ENCODE peak calls at places on chromosomes 12 and 14, in seven cellular contexts. K is cardiac muscle cell, G is Peyer's patch, Q is thoracic aorta, B is stomach, I is fibroblast of lung, Y is psoas muscle. F is an unnamed sample.

GRCh38 chr14:93239869-93240677 is 33.0 kb downstream of the UBR7 start:
- DNase-seq in B (no peak), Y (no peak), Q (no peak), K (peak; percentile 39), G (no peak), I (peak; percentile 79), F (peak; percentile 68)

GRCh38 chr12:45232771-45233372 is 17.0 kb downstream of the ANO6 start:
- DNase-seq in Y (peak; percentile 37), K (peak; percentile 89), Q (peak; percentile 51), B (peak; percentile 27), G (no peak), I (peak; percentile 99), F (peak; percentile 98)

GRCh38 chr14:81125536-81125935 is 95.2 kb downstream of the GTF2A1 start:
- DNase-seq in Y (no peak), G (peak; percentile 49), Q (no peak), B (no peak), K (no peak), I (no peak), F (no peak)

GRCh38 chr12:126912111-126912510 is 1354.9 kb upstream of the TMEM132C start:
- DNase-seq in Y (no peak), K (no peak), B (no peak), G (no peak), I (no peak), Q (no peak), F (no peak)

GRCh38 chr12:1918875-1919236 is 404 bp upstream of the CACNA2D4 start:
- DNase-seq in Y (no peak), G (peak; percentile 45), I (no peak), K (no peak), Q (no peak), B (peak; percentile 21), F (no peak)

GRCh38 chr14:76929927-76930326 is 98.6 kb downstream of the IRF2BPL start:
- DNase-seq in K (no peak), Y (no peak), Q (no peak), B (no peak), G (peak; percentile 75), I (no peak), F (peak; percentile 94)

GRCh38 chr14:89773644-89774316 is 180.8 kb downstream of the EFCAB11 start:
- DNase-seq in B (peak; percentile 80), G (peak; percentile 84), Q (no peak), K (peak; percentile 41), Y (peak; percentile 58), I (peak; percentile 76), F (peak; percentile 18)

GRCh38 chr14:90788031-90788430 is 28.2 kb downstream of the TTC7B start:
- DNase-seq in K (no peak), Y (no peak), I (no peak), B (no peak), G (peak; percentile 50), Q (no peak), F (no peak)

GRCh38 chr12:47736877-47737676 is 11.8 kb upstream of the ENDOU start:
- DNase-seq in Q (peak; percentile 82), G (peak; percentile 71), I (peak; percentile 31), Y (peak; percentile 84), B (peak; percentile 88), K (peak; percentile 86), F (no peak)

GRCh38 chr12:15971211-15971610 is 60.1 kb downstream of the DERA start:
- DNase-seq in G (no peak), I (peak; percentile 67), K (no peak), Y (no peak), B (no peak), Q (no peak), F (no peak)

GRCh38 chr14:30582376-30582775 is 23.4 kb downstream of the G2E3 start:
- DNase-seq in Q (no peak), B (no peak), G (no peak), I (no peak), K (no peak), Y (no peak), F (no peak)

GRCh38 chr12:62900686-62901272 is 34.2 kb downstream of the PPM1H start:
- DNase-seq in K (no peak), B (no peak), G (no peak), I (no peak), Y (no peak), Q (no peak), F (no peak)

GRCh38 chr14:91400696-91401095 is 16.9 kb downstream of the CCDC88C start:
- DNase-seq in B (no peak), G (no peak), Q (no peak), Y (no peak), I (peak; percentile 36), K (peak; percentile 20), F (no peak)

GRCh38 chr12:30989754-30990153 is 63.2 kb downstream of the TSPAN11 start:
- DNase-seq in G (peak; percentile 49), I (peak; percentile 3), B (no peak), Y (no peak), Q (no peak), K (no peak), F (no peak)

GRCh38 chr12:11941601-11942360 is 129.0 kb upstream of the BCL2L14 start:
- DNase-seq in Y (no peak), I (peak; percentile 98), B (peak; percentile 50), K (peak; percentile 84), Q (no peak), G (no peak), F (peak; percentile 92)

GRCh38 chr12:15719230-15719629 is 70.0 kb downstream of the EPS8 start:
- DNase-seq in B (no peak), Q (no peak), K (no peak), I (no peak), Y (no peak), G (no peak), F (no peak)

DNA sequence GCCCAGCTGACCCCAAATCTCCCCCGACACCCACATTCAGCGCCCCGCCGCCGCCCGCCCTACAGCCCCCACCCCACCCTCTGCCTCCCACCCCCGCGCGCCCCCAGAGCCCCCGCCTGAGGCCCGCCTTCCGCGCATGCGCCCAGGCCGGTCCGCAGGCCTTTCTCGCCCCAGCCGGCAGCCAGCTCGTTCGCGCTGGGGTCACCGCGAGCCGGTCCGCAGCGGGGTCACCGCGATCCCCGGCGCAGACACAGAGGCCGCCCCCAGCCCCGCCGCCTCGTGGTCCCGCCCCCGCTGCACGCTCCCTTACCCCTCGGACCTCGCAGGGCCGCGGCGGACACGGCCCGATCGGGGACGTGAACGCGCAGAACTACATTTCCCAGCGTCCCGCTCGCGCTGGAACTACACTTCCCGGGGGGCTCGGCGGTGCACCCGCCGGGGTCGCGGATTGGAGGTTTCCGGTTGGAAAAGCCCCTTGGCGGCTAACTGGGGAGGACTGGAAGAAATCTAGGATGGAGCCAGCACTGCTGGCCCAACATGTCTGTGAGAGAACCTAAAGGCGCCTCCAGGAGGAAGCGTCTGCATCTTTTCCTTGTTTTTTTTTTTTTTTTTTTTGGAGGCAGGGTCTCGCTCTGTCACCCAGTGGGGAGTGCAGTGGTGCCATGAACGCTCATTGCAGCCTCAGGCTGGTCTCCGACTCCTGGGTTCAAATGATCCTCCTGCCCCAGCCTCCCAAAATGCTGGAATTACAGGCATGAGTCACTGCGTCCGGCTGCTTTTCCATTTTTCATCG is at the start of gene ZNF605:
- DNase-seq in K (peak; percentile 94), G (peak; percentile 91), B (peak; percentile 87), Y (peak; percentile 91), I (peak; percentile 90), Q (peak; percentile 53), F (peak; percentile 72)
- H3K27ac ChIP-seq in K (peak within 1 kb of the TSS; percentile 99), G (peak within 1 kb of the TSS; percentile 83), B (peak within 1 kb of the TSS; percentile 92), Y (peak within 1 kb of the TSS; percentile 88), I (peak within 1 kb of the TSS; percentile 72), Q (peak within 1 kb of the TSS; percentile 82), F (peak within 1 kb of the TSS; percentile 81)

GRCh38 chr14:21985081-21985480 is 311.5 kb upstream of the OR4E1 start:
- DNase-seq in B (no peak), G (no peak), I (no peak), Y (no peak), Q (no peak), K (no peak), F (no peak)
- H3K4me1 ChIP-seq in B (no peaks in the 10 kb centered on the region), G (no peaks in the 10 kb centered on the region), I (no peaks in the 10 kb centered on the region), Y (no peaks in the 10 kb centered on the region), Q (no peaks in the 10 kb centered on the region), K (peaks cover 11% of the 10 kb centered on the region), F (no peaks in the 10 kb centered on the region)

DNA sequence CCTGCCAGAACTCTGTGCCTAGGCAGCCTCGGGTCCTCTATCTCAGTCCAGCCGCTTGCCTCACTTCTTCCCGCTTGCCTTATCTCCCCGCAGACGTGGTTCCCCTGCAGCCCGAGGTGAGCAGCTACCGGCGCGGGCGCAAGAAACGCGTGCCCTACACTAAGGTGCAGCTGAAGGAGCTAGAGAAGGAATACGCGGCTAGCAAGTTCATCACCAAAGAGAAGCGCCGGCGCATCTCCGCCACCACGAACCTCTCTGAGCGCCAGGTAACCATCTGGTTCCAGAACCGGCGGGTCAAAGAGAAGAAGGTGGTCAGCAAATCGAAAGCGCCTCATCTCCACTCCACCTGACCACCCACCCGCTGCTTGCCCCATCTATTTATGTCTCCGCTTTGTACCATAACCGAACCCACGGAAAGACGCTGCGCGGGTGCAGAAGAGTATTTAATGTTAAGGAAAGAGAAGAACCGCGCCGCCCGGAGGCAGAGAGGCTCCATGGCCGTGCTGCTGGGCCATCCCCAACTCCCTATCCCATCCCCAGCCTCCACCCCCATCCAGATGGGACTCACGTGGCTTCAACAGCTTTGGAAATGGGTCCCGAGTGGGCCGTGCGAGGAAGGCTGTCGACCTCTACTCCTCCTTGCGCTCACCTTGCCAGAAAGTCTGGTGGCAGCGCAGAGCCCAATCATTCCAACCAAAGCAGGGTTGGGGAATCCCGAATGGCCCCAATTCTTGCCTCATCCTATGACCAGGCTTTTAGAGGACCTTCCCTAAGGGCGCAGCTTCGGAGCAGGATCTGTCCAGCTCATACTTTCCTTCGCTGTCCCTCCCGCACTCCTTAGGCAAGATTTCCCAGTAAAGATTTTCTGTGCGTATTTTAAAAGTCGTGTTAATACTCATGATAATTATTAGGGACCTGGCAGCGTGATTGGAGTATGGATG is 6.5 kb downstream of the HOXC13 start:
- DNase-seq in B (no peak), I (no peak), Q (no peak), Y (no peak), G (peak; percentile 36), K (no peak), F (no peak)
- TF ChIP-seq CTCF in B (no peak), I (no peak), Q (no peak), Y (no peak), G (no peak), K (no peak), F (no peak)

GRCh38 chr14:20379743-20380142 is 33.6 kb downstream of the TEP1 start:
- DNase-seq in I (no peak), Q (no peak), B (no peak), G (no peak), Y (no peak), K (no peak), F (no peak)

GRCh38 chr14:20381341-20381740 is 32.0 kb downstream of the TEP1 start:
- DNase-seq in I (no peak), Q (no peak), K (no peak), Y (no peak), B (no peak), G (no peak), F (no peak)

GRCh38 chr14:20372796-20373195 is 29.4 kb downstream of the PARP2 start:
- DNase-seq in K (no peak), I (no peak), B (no peak), G (no peak), Q (no peak), Y (no peak), F (no peak)

GRCh38 chr14:20377171-20377570 is 33.7 kb downstream of the PARP2 start:
- DNase-seq in Q (no peak), G (no peak), Y (no peak), K (no peak), B (peak; percentile 67), I (peak; percentile 4), F (no peak)

DNA sequence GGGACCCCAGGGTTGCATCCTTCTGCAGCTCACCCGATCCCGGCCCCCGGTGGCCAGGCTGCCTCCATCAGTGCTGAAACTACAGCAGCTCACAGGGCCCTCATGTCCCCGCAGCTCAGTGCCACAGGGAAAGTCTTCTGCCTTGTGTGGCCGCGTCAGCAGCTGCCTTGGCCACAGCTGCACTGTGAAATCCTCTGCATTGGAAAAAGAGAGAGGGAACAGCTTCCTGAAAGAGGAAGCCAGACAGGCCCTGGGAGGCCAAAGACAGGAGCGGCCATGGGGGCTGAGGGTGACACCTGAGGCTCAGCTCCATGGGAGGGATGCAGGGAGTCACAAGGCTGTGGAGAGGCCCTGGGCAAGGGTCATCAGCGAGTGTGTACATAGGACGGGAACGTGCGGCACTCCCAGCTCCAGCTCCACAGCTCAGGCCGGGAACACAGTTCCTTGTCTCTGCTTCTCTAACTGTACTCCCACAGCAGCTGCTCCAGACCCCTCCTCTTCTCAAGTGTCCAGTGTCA is 32.7 kb downstream of the PARP2 start:
- DNase-seq in Y (no peak), G (peak; percentile 87), K (no peak), Q (no peak), B (peak; percentile 72), I (no peak), F (no peak)
- H3K27ac ChIP-seq in Y (no peak overlapping the region), G (peak overlapping the region; percentile 62), K (no peak overlapping the region), Q (no peak overlapping the region), B (peak overlapping the region; percentile 80), I (no peak overlapping the region), F (no peak overlapping the region)